ENCODE peak calls at places on chromosomes 2 and 18, in six cellular contexts. J is activated T-helper 2 cell treated with anti-CD3 and anti-CD28 coated beads, Interferon-gamma antibody, Interleukin-2, Interleukin-4, amounts not matched to agents 10 μg/mL and 5 μg/mL and 100 μg/mL, durations not matched to agents 14 hours and 24 hours and 36 hours; P is Panc1; E is choroid plexus epithelial cell; L is gastrocnemius medialis; B is SHP77. O is an unnamed sample.

GRCh38 chr2:224847961-224848850 is 132.0 kb upstream of the CCDC195 start:
- DNase-seq in L (no peak), P (no peak), E (peak), B (peak), J (no peak), O (peak)

GRCh38 chr18:36297419-36298112 is at the start of gene FHOD3:
- DNase-seq in L (peak), J (no peak), E (peak), B (no peak), P (no peak), O (peak)

GRCh38 chr2:26651458-26652155 is 10.4 kb upstream of the CIB4 start:
- DNase-seq in P (no peak), E (no peak), J (no peak), L (no peak), B (no peak), O (no peak)

GRCh38 chr2:175371378-175371777 is 189.9 kb upstream of the ATP5MC3 start:
- DNase-seq in L (no peak), E (no peak), J (no peak), B (no peak), P (no peak), O (no peak)

GRCh38 chr18:58505181-58505580 is 123.7 kb downstream of the ALPK2 start:
- DNase-seq in B (no peak), P (no peak), J (no peak), L (no peak), E (no peak), O (no peak)

GRCh38 chr18:13136689-13137040 is 81.9 kb upstream of the LDLRAD4 start:
- DNase-seq in E (no peak), P (no peak), B (no peak), L (no peak), J (no peak), O (peak)

GRCh38 chr18:67428148-67428547 is 88.4 kb downstream of the DSEL start:
- DNase-seq in P (no peak), E (peak), J (no peak), B (no peak), L (no peak), O (no peak)

GRCh38 chr2:105802587-105802986 is 57.9 kb downstream of the NCK2 start:
- DNase-seq in B (no peak), L (no peak), E (no peak), P (no peak), J (peak), O (no peak)

O was measured in cardiac fibroblast.